ENCODE peak calls at places on chromosomes 5 and 9, in ten cellular contexts. F is activated gamma-delta T cell; L is brain microvascular endothelial cell; I is Caco-2; C is Right ventricle myocardium superior; P is GM04504; K is OCI-LY7; U is stimulated activated CD4-positive, alpha-beta T cell treated with anti-CD3 and anti-CD28 coated beads, Interleukin-2, amount 100 ng/mL, for 48 hours; W is left colon; R is epithelial cell of esophagus. H is an unnamed sample.

GRCh38 chr5:154653418-154653763 is 101.8 kb upstream of the LARP1 start:
- DNase-seq in F (no peak), L (no peak), I (peak; percentile 72), C (no peak), P (no peak), K (no peak), U (no peak), W (peak; percentile 47), R (no peak), H (no peak)

GRCh38 chr5:81420039-81420667 is 26.2 kb upstream of the ACOT12 start:
- DNase-seq in F (no peak), L (peak; percentile 91), I (no peak), C (no peak), P (peak; percentile 80), K (no peak), U (no peak), W (no peak), R (peak; percentile 90), H (no peak)

GRCh38 chr5:468401-468800 is 25.4 kb downstream of the EXOC3 start:
- DNase-seq in F (no peak), L (no peak), I (no peak), C (peak; percentile 13), P (no peak), K (no peak), U (no peak), W (peak; percentile 2), R (no peak), H (no peak)

GRCh38 chr5:142472306-142472951 is 147.6 kb upstream of the SPRY4 start:
- DNase-seq in F (no peak), L (peak; percentile 91), I (no peak), C (no peak), P (peak; percentile 55), K (no peak), U (peak; percentile 16), W (no peak), R (peak; percentile 95), H (no peak)

GRCh38 chr5:124668353-124669299 is 77.8 kb downstream of the ZNF608 start:
- DNase-seq in F (no peak), L (no peak), I (no peak), C (no peak), P (no peak), K (no peak), U (no peak), W (no peak), R (no peak), H (no peak)

GRCh38 chr9:120917285-120917684 is 9.3 kb downstream of the TRAF1 start:
- DNase-seq in F (no peak), L (no peak), I (no peak), C (no peak), P (no peak), K (no peak), U (no peak), W (no peak), R (no peak), H (no peak)

GRCh38 chr9:34501889-34502425 is 20.8 kb downstream of the ENHO start:
- DNase-seq in F (no peak), L (no peak), I (no peak), C (peak; percentile 70), P (no peak), K (no peak), U (no peak), W (no peak), R (peak; percentile 11), H (peak; percentile 55)

GRCh38 chr5:20213803-20214202 is 225.8 kb upstream of the CDH18 start:
- DNase-seq in F (no peak), L (no peak), I (no peak), C (no peak), P (no peak), K (no peak), U (no peak), W (no peak), R (no peak), H (no peak)

GRCh38 chr5:141952030-141952429 is 6.0 kb downstream of the PCDH12 start:
- DNase-seq in F (no peak), L (no peak), I (no peak), C (no peak), P (no peak), K (no peak), U (no peak), W (no peak), R (no peak), H (no peak)

GRCh38 chr5:69238760-69239251 is 4.1 kb downstream of the CDK7 start:
- DNase-seq in F (no peak), L (peak; percentile 65), I (no peak), C (no peak), P (no peak), K (no peak), U (no peak), W (no peak), R (peak; percentile 86), H (no peak)

GRCh38 chr5:159099049-159099760 is 511 bp downstream of the EBF1 start:
- DNase-seq in F (peak; percentile 34), L (no peak), I (peak; percentile 29), C (peak; percentile 49), P (no peak), K (peak; percentile 90), U (peak; percentile 41), W (peak; percentile 44), R (peak; percentile 52), H (no peak)

GRCh38 chr9:134852906-134853654 is 27.5 kb upstream of the FCN2 start:
- DNase-seq in F (no peak), L (no peak), I (no peak), C (peak; percentile 13), P (no peak), K (no peak), U (no peak), W (no peak), R (no peak), H (peak; percentile 8)

GRCh38 chr5:109345699-109346098 is 64.1 kb downstream of the PJA2 start:
- DNase-seq in F (no peak), L (no peak), I (no peak), C (no peak), P (no peak), K (no peak), U (no peak), W (no peak), R (no peak), H (no peak)

GRCh38 chr9:122904466-122904822 is 715 bp downstream of the RC3H2 start:
- DNase-seq in F (no peak), L (peak; percentile 22), I (peak; percentile 62), C (no peak), P (no peak), K (peak; percentile 70), U (peak; percentile 17), W (peak; percentile 47), R (peak; percentile 27), H (peak; percentile 60)

GRCh38 chr9:123450096-123450495 is 94.1 kb downstream of the CRB2 start:
- DNase-seq in F (no peak), L (no peak), I (no peak), C (no peak), P (no peak), K (no peak), U (no peak), W (no peak), R (no peak), H (no peak)

GRCh38 chr9:69554945-69555344 is 117.2 kb downstream of the APBA1 start:
- DNase-seq in F (no peak), L (peak; percentile 98), I (no peak), C (no peak), P (peak; percentile 30), K (no peak), U (no peak), W (no peak), R (peak; percentile 83), H (no peak)

GRCh38 chr9:109868222-109868621 is 88.2 kb downstream of the PALM2AKAP2 start:
- DNase-seq in F (no peak), L (peak; percentile 25), I (no peak), C (no peak), P (no peak), K (no peak), U (no peak), W (no peak), R (no peak), H (no peak)

GRCh38 chr9:135797507-135798302 is 95.7 kb downstream of the KCNT1 start:
- DNase-seq in F (no peak), L (peak; percentile 23), I (peak; percentile 56), C (peak; percentile 68), P (peak; percentile 2), K (peak; percentile 33), U (peak; percentile 52), W (peak; percentile 41), R (peak; percentile 17), H (peak; percentile 54)

GRCh38 chr5:124701873-124702272 is 44.6 kb downstream of the ZNF608 start:
- DNase-seq in F (no peak), L (no peak), I (no peak), C (no peak), P (no peak), K (peak; percentile 57), U (no peak), W (no peak), R (no peak), H (no peak)

GRCh38 chr9:108225371-108225905 is 630.3 kb downstream of the ACTL7B start:
- DNase-seq in F (no peak), L (no peak), I (no peak), C (no peak), P (peak; percentile 25), K (no peak), U (no peak), W (no peak), R (no peak), H (no peak)

GRCh38 chr9:4832786-4833579 is 40.2 kb downstream of the RCL1 start:
- DNase-seq in F (no peak), L (peak; percentile 98), I (no peak), C (no peak), P (peak; percentile 94), K (no peak), U (no peak), W (no peak), R (peak; percentile 96), H (no peak)

GRCh38 chr5:126098330-126099017 is 324.7 kb upstream of the GRAMD2B start:
- DNase-seq in F (no peak), L (peak; percentile 62), I (no peak), C (no peak), P (peak; percentile 24), K (no peak), U (no peak), W (no peak), R (peak; percentile 40), H (no peak)

GRCh38 chr5:153959134-153959957 is 79.4 kb downstream of the FAM114A2 start:
- DNase-seq in F (no peak), L (peak; percentile 30), I (peak; percentile 30), C (no peak), P (peak; percentile 42), K (no peak), U (no peak), W (no peak), R (no peak), H (no peak)

GRCh38 chr5:67679184-67679855 is 482.7 kb upstream of the CD180 start:
- DNase-seq in F (no peak), L (no peak), I (no peak), C (no peak), P (no peak), K (peak; percentile 2), U (no peak), W (no peak), R (no peak), H (peak; percentile 3)

GRCh38 chr5:133612021-133612860 is at the start of gene FSTL4:
- DNase-seq in F (no peak), L (no peak), I (peak; percentile 73), C (no peak), P (no peak), K (no peak), U (peak; percentile 24), W (peak; percentile 49), R (peak; percentile 43), H (peak; percentile 64)

GRCh38 chr5:140038373-140038957 is 4.6 kb downstream of the NRG2 start:
- DNase-seq in F (no peak), L (no peak), I (no peak), C (no peak), P (no peak), K (no peak), U (no peak), W (no peak), R (no peak), H (no peak)

GRCh38 chr5:147482426-147483196 is 27.3 kb downstream of the DPYSL3 start:
- DNase-seq in F (no peak), L (no peak), I (no peak), C (no peak), P (no peak), K (no peak), U (no peak), W (no peak), R (no peak), H (no peak)

GRCh38 chr9:69295872-69296562 is 29.0 kb upstream of the ENTREP1 start:
- DNase-seq in F (no peak), L (no peak), I (no peak), C (peak; percentile 34), P (no peak), K (no peak), U (no peak), W (peak; percentile 5), R (peak; percentile 42), H (no peak)

H was measured in upper lobe of left lung.